ENCODE peak calls at places on chromosomes 5 and 9, in four cellular contexts. One of them, this sample, is unnamed.

GRCh38 chr5:179278119-179278518 is 67.1 kb downstream of the ADAMTS2 start:
- DNase-seq in HepG2: no peak
- DNase-seq in K562: no peak
- DNase-seq in A549: no peak
- DNase-seq in this sample: peak; percentile 23

GRCh38 chr5:18744990-18745590 is 1110.8 kb downstream of the TAF11L14 start:
- DNase-seq in HepG2: no peak
- DNase-seq in A549: no peak
- DNase-seq in K562: no peak
- DNase-seq in this sample: no peak

GRCh38 chr9:112945620-112946208 is 55.0 kb upstream of the SLC46A2 start:
- DNase-seq in A549: peak; percentile 12
- DNase-seq in K562: peak; percentile 11
- DNase-seq in HepG2: peak; percentile 15
- DNase-seq in this sample: no peak

GRCh38 chr9:109793196-109793595 is 13.2 kb downstream of the PALM2AKAP2 start:
- DNase-seq in A549: peak; percentile 34
- DNase-seq in HepG2: no peak
- DNase-seq in K562: no peak
- DNase-seq in this sample: peak; percentile 94

GRCh38 chr9:101201626-101202025 is 173.1 kb downstream of the PLPPR1 start:
- DNase-seq in HepG2: peak; percentile 28
- DNase-seq in A549: no peak
- DNase-seq in K562: no peak
- DNase-seq in this sample: no peak

GRCh38 chr5:118220491-118220890 is 767.9 kb downstream of the DTWD2 start:
- DNase-seq in HepG2: no peak
- DNase-seq in K562: no peak
- DNase-seq in A549: no peak
- DNase-seq in this sample: no peak

GRCh38 chr5:140468188-140468587 is 66.6 kb downstream of the ANKHD1 start:
- DNase-seq in HepG2: no peak
- DNase-seq in K562: no peak
- DNase-seq in A549: no peak
- DNase-seq in this sample: no peak

GRCh38 chr5:90606539-90606938 is 47.9 kb downstream of the ADGRV1 start:
- DNase-seq in HepG2: peak; percentile 14
- DNase-seq in A549: no peak
- DNase-seq in K562: peak; percentile 24
- DNase-seq in this sample: no peak

GRCh38 chr5:32692066-32692746 is 18.9 kb upstream of the NPR3 start:
- DNase-seq in A549: no peak
- DNase-seq in K562: no peak
- DNase-seq in HepG2: no peak
- DNase-seq in this sample: peak; percentile 80

GRCh38 chr9:20832775-20833174 is 148.7 kb downstream of the FOCAD start:
- DNase-seq in A549: no peak
- DNase-seq in HepG2: no peak
- DNase-seq in K562: no peak
- DNase-seq in this sample: peak; percentile 49

GRCh38 chr5:165881259-165881658 is 2375.8 kb downstream of the MAT2B start:
- DNase-seq in A549: no peak
- DNase-seq in HepG2: no peak
- DNase-seq in K562: no peak
- DNase-seq in this sample: no peak

GRCh38 chr5:176737001-176737745 is 73.2 kb upstream of the UNC5A start:
- DNase-seq in K562: no peak
- DNase-seq in HepG2: no peak
- DNase-seq in A549: no peak
- DNase-seq in this sample: no peak

GRCh38 chr9:69932901-69933300 is 110.7 kb upstream of the MAMDC2 start:
- DNase-seq in A549: peak; percentile 13
- DNase-seq in HepG2: peak; percentile 36
- DNase-seq in K562: no peak
- DNase-seq in this sample: no peak

GRCh38 chr5:43572357-43572756 is 15.5 kb upstream of the PAIP1 start:
- DNase-seq in HepG2: no peak
- DNase-seq in K562: no peak
- DNase-seq in A549: no peak
- DNase-seq in this sample: no peak

GRCh38 chr5:50921366-50922133 is 255.1 kb downstream of the PARP8 start:
- DNase-seq in K562: no peak
- DNase-seq in A549: no peak
- DNase-seq in HepG2: no peak
- DNase-seq in this sample: no peak

GRCh38 chr9:132641216-132641615 is 28.6 kb downstream of the DDX31 start:
- DNase-seq in HepG2: no peak
- DNase-seq in A549: no peak
- DNase-seq in K562: no peak
- DNase-seq in this sample: no peak

GRCh38 chr9:133732351-133733073 is 5.6 kb downstream of the SARDH start:
- DNase-seq in K562: no peak
- DNase-seq in HepG2: no peak
- DNase-seq in A549: no peak
- DNase-seq in this sample: no peak

GRCh38 chr5:119578937-119579336 is 50.4 kb upstream of the FAM170A start:
- DNase-seq in A549: peak; percentile 14
- DNase-seq in K562: peak; percentile 36
- DNase-seq in HepG2: peak; percentile 63
- DNase-seq in this sample: peak; percentile 2

GRCh38 chr5:105350406-105351140 is 1788.0 kb upstream of the NUDT12 start:
- DNase-seq in K562: peak; percentile 13
- DNase-seq in A549: no peak
- DNase-seq in HepG2: no peak
- DNase-seq in this sample: no peak

GRCh38 chr5:93208156-93208895 is 372.7 kb downstream of the NR2F1-AS1 start:
- DNase-seq in HepG2: no peak
- DNase-seq in A549: no peak
- DNase-seq in K562: no peak
- DNase-seq in this sample: no peak

DNA sequence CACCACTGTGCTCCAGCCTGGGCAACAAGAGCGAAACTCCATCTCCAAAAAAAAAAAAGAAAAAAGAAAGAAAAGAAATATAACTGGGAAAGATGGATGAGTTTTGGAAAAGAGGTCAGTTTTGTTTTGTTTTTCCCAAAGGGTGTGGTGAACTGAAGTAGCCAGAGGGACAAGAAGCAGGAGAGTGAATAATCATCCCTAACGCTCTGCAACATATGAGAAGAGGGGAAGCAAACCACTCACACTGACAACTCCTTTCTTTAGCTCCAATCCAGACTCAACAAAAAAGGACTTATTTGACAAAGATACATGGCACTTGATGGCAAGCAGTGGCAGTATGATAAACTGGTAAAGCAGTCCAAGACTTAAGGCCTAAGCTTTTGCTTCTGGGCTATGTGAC is 176.1 kb upstream of the HMHB1 start:
- DNase-seq in HepG2: no peak
- DNase-seq in K562: no peak
- DNase-seq in A549: no peak
- DNase-seq in this sample: no peak
- TF ChIP-seq MAZ in HepG2: no peak
- TF ChIP-seq MAZ in K562: no peak
- TF ChIP-seq MAZ in A549: no peak
- TF ChIP-seq MAZ in this sample: no peak

GRCh38 chr5:162684145-162684544 is 616.6 kb downstream of the GABRG2 start:
- DNase-seq in K562: no peak
- DNase-seq in A549: no peak
- DNase-seq in HepG2: no peak
- DNase-seq in this sample: no peak
- TF ChIP-seq MAZ in K562: no peak
- TF ChIP-seq MAZ in A549: no peak
- TF ChIP-seq MAZ in HepG2: no peak
- TF ChIP-seq MAZ in this sample: no peak

GRCh38 chr9:88326936-88327335 is 61.3 kb upstream of the SPIN1 start:
- DNase-seq in K562: no peak
- DNase-seq in A549: no peak
- DNase-seq in HepG2: no peak
- DNase-seq in this sample: no peak

GRCh38 chr9:88319936-88320747 is 68.1 kb upstream of the SPIN1 start:
- DNase-seq in K562: no peak
- DNase-seq in A549: no peak
- DNase-seq in HepG2: no peak
- DNase-seq in this sample: peak; percentile 46

GRCh38 chr9:88320748-88321415 is 67.4 kb upstream of the SPIN1 start:
- DNase-seq in HepG2: no peak
- DNase-seq in K562: no peak
- DNase-seq in A549: no peak
- DNase-seq in this sample: no peak

GRCh38 chr9:88326024-88326423 is 62.2 kb upstream of the SPIN1 start:
- DNase-seq in A549: no peak
- DNase-seq in HepG2: no peak
- DNase-seq in K562: no peak
- DNase-seq in this sample: no peak

DNA sequence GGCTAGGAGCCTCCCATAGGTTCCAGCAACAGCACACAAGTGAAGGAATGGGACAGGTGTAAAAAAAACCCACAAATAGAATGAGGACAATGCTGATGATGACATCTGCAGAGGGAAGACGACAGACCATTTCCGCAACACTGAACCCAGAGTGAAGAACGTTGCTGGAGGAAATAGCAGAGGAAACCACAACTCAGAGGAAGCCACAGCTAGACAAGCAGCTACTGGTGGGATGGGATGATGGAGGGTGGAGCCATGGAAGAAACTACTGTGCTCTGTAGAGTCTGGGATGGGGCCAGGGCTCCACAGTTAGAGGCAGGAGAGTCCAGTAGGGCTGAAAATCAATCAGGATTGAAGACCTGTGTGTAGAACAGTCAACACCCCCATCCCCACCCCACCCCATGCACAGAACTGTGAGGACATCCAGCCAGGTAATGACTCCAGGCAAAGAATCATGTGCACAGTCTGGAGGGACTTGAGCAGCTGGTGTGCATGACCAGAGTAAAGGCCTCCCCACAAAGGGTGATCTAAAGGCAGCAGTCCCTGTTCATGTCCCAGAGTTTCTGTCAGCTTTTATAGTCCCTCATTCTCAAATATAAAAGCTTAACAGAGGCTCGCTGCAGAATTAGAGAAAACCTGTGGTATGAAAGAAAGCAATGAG is 65.2 kb upstream of the SPIN1 start:
- DNase-seq in K562: no peak
- DNase-seq in HepG2: no peak
- DNase-seq in A549: no peak
- DNase-seq in this sample: peak; percentile 29
- TF ChIP-seq MAZ in K562: no peak
- TF ChIP-seq MAZ in HepG2: no peak
- TF ChIP-seq MAZ in A549: no peak
- TF ChIP-seq MAZ in this sample: no peak

GRCh38 chr9:92740446-92740961 is 24.1 kb downstream of the BICD2 start:
- DNase-seq in A549: no peak
- DNase-seq in K562: no peak
- DNase-seq in HepG2: no peak
- DNase-seq in this sample: no peak
- TF ChIP-seq MAZ in A549: no peak
- TF ChIP-seq MAZ in K562: no peak
- TF ChIP-seq MAZ in HepG2: no peak
- TF ChIP-seq MAZ in this sample: no peak

GRCh38 chr5:137415231-137415681 is 83.9 kb downstream of the SPOCK1 start:
- DNase-seq in HepG2: no peak
- DNase-seq in A549: no peak
- DNase-seq in K562: no peak
- DNase-seq in this sample: peak; percentile 70
- TF ChIP-seq MAZ in HepG2: no peak
- TF ChIP-seq MAZ in A549: no peak
- TF ChIP-seq MAZ in K562: no peak
- TF ChIP-seq MAZ in this sample: no peak

GRCh38 chr5:132044207-132044606 is 16.2 kb upstream of the IL3 start:
- DNase-seq in HepG2: no peak
- DNase-seq in A549: no peak
- DNase-seq in K562: no peak
- DNase-seq in this sample: no peak
- TF ChIP-seq MAZ in HepG2: no peak
- TF ChIP-seq MAZ in A549: no peak
- TF ChIP-seq MAZ in K562: no peak
- TF ChIP-seq MAZ in this sample: no peak

GRCh38 chr9:27664136-27664819 is 91.0 kb upstream of the C9orf72 start:
- DNase-seq in A549: no peak
- DNase-seq in HepG2: no peak
- DNase-seq in K562: no peak
- DNase-seq in this sample: no peak
- TF ChIP-seq MAZ in A549: no peak
- TF ChIP-seq MAZ in HepG2: no peak
- TF ChIP-seq MAZ in K562: no peak
- TF ChIP-seq MAZ in this sample: no peak

GRCh38 chr9:96022445-96023031 is 147.0 kb downstream of the ERCC6L2 start:
- DNase-seq in HepG2: no peak
- DNase-seq in A549: no peak
- DNase-seq in K562: peak; percentile 83
- DNase-seq in this sample: no peak
- TF ChIP-seq MAZ in HepG2: no peak
- TF ChIP-seq MAZ in A549: no peak
- TF ChIP-seq MAZ in K562: peak; percentile 43
- TF ChIP-seq MAZ in this sample: no peak

DNA sequence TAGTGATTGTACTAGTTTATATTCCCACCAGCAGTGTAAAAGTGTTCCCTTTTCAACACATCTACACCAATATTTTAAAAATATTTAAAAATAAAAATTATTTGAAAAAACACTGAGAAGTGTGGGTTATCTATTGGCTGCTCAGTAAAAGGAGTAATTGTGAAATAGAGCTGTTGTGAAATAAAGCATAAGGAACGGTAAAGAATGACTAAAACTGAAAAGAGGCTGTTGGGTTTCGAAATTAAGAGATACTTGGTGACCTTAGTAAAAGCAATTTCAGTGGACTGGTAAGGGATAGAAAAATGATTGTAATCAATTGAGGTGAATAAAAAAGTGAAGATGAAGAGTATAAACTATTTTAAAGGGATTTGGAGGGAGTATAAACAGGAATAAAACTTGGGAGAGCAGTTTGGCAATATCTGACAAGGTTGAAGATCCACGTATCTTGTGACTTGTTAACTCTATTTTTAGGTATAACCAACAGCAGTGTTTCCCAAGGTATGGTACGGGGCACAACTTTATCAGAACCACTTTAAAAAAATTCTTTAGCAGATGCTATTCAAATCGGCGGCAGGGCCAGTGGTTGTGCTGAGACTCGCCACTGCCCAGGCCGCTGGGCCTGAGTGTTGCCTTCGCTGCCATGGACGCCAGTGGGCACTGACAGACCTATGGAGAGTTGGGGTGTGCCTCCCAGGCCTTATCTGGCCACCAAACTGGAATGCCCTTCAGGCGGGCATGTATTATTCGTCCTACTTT is 63.3 kb downstream of the TMEM38B start:
- DNase-seq in K562: no peak
- DNase-seq in A549: no peak
- DNase-seq in HepG2: no peak
- DNase-seq in this sample: no peak
- TF ChIP-seq MAZ in K562: no peak
- TF ChIP-seq MAZ in A549: no peak
- TF ChIP-seq MAZ in HepG2: no peak
- TF ChIP-seq MAZ in this sample: no peak

GRCh38 chr5:145750194-145750593 is 84.9 kb downstream of the PRELID2 start:
- DNase-seq in HepG2: no peak
- DNase-seq in A549: no peak
- DNase-seq in K562: no peak
- DNase-seq in this sample: no peak
- TF ChIP-seq MAZ in HepG2: no peak
- TF ChIP-seq MAZ in A549: no peak
- TF ChIP-seq MAZ in K562: no peak
- TF ChIP-seq MAZ in this sample: no peak